ENCODE peak calls at places on chromosomes 12 and 14, in nine cellular contexts. F, N, Q, K, J, P, C, I and X are unnamed samples.
A peak's percentile ranks its signal among the peaks of the same experiment; 100 is the strongest.

GRCh38 chr12:64077922-64078321 is 144.2 kb downstream of the KICS2 start:
- DNase-seq in F (no peak), I (no peak), C (no peak), Q (no peak), P (no peak), J (no peak), N (no peak), K (no peak), X (no peak)

GRCh38 chr12:52156757-52157565 is 34.9 kb downstream of the KRT80 start:
- DNase-seq in F (peak; percentile 51), C (peak; percentile 69), N (peak; percentile 65), J (no peak), P (peak; percentile 48), K (peak; percentile 77), I (no peak), Q (peak; percentile 84), X (peak; percentile 26)

GRCh38 chr14:50056457-50056856 is 59.9 kb downstream of the VCPKMT start:
- DNase-seq in K (no peak), F (no peak), N (no peak), C (no peak), J (no peak), Q (no peak), I (no peak), P (no peak), X (no peak)

GRCh38 chr12:111819191-111820158 is 22.6 kb upstream of the MAPKAPK5 start:
- DNase-seq in I (no peak), Q (no peak), N (no peak), J (no peak), C (no peak), P (no peak), F (no peak), K (no peak), X (no peak)

GRCh38 chr14:99234982-99235491 is 37.0 kb downstream of the BCL11B start:
- DNase-seq in P (peak; percentile 79), C (no peak), J (no peak), Q (no peak), K (no peak), F (peak; percentile 36), I (no peak), N (peak; percentile 46), X (no peak)

GRCh38 chr12:64806593-64806992 is 17.9 kb upstream of the TBC1D30 start:
- DNase-seq in N (no peak), J (no peak), C (no peak), K (no peak), Q (no peak), F (no peak), P (no peak), I (no peak), X (no peak)

GRCh38 chr12:43903686-43904085 is 67.8 kb downstream of the TMEM117 start:
- DNase-seq in K (no peak), C (no peak), Q (no peak), F (no peak), J (no peak), N (no peak), P (no peak), I (no peak), X (no peak)

GRCh38 chr14:96424104-96424989 is 32.4 kb downstream of the AK7 start:
- DNase-seq in P (no peak), C (peak; percentile 79), N (no peak), F (no peak), K (peak; percentile 53), J (peak; percentile 22), I (no peak), Q (peak; percentile 78), X (peak; percentile 55)

GRCh38 chr12:1947081-1947480 is 28.6 kb upstream of the CACNA2D4 start:
- DNase-seq in F (no peak), K (no peak), I (no peak), C (no peak), P (no peak), N (no peak), J (no peak), Q (no peak), X (no peak)

GRCh38 chr14:21063479-21063878 is 5.9 kb downstream of the RNASE8 start:
- DNase-seq in F (no peak), N (no peak), I (no peak), J (no peak), P (no peak), Q (peak; percentile 23), K (no peak), C (no peak), X (no peak)

GRCh38 chr12:111180830-111181726 is 187.8 kb downstream of the PHETA1 start:
- DNase-seq in P (no peak), Q (peak; percentile 90), J (no peak), K (no peak), I (no peak), N (no peak), F (peak; percentile 10), C (peak; percentile 22), X (no peak)

GRCh38 chr12:82937151-82937550 is 250.4 kb downstream of the TMTC2 start:
- DNase-seq in Q (no peak), C (no peak), F (no peak), J (no peak), P (no peak), K (no peak), I (no peak), N (no peak), X (no peak)

GRCh38 chr14:90574640-90575131 is 177.9 kb downstream of the CALM1 start:
- DNase-seq in N (no peak), I (no peak), F (no peak), P (no peak), Q (no peak), K (no peak), J (no peak), C (no peak), X (no peak)

GRCh38 chr14:105066285-105067071 is 1.2 kb upstream of the GPR132 start:
- DNase-seq in K (no peak), C (no peak), F (no peak), I (no peak), P (no peak), Q (no peak), J (no peak), N (no peak), X (no peak)

GRCh38 chr14:92728781-92729364 is 19.6 kb downstream of the LGMN start:
- DNase-seq in C (peak; percentile 43), F (no peak), J (peak; percentile 82), P (peak; percentile 54), N (no peak), K (no peak), Q (no peak), I (no peak), X (no peak)

GRCh38 chr12:117835113-117835512 is 133.7 kb downstream of the KSR2 start:
- DNase-seq in K (no peak), J (no peak), I (no peak), C (no peak), P (no peak), F (no peak), Q (no peak), N (no peak), X (no peak)

GRCh38 chr12:124482901-124483799 is 84.3 kb downstream of the NCOR2 start:
- DNase-seq in C (no peak), I (no peak), P (no peak), N (no peak), F (no peak), J (no peak), Q (no peak), K (no peak), X (no peak)